ENCODE peak calls at places on chromosomes 2 and 18, in four cellular contexts. U is skeletal muscle cell, X is brain microvascular endothelial cell, I is uterus. G is an unnamed sample.

GRCh38 chr2:43184339-43184895 is 42.0 kb downstream of the ZFP36L2 start:
- DNase-seq in X (peak), U (no peak), I (no peak), G (no peak)

GRCh38 chr18:58653814-58654509 is 17.3 kb upstream of the MALT1 start:
- DNase-seq in X (no peak), I (no peak), U (no peak), G (no peak)

GRCh38 chr2:240337028-240337427 is 98.4 kb upstream of the GPC1 start:
- DNase-seq in X (no peak), I (no peak), U (no peak), G (no peak)

GRCh38 chr2:43057026-43057741 is 169.2 kb downstream of the ZFP36L2 start:
- DNase-seq in X (no peak), U (no peak), I (no peak), G (no peak)

GRCh38 chr2:241821460-241822263 is 12.7 kb downstream of the NEU4 start:
- DNase-seq in X (no peak), I (no peak), U (no peak), G (no peak)

GRCh38 chr2:204625135-204625534 is 79.9 kb downstream of the PARD3B start:
- DNase-seq in I (no peak), X (no peak), U (no peak), G (no peak)

GRCh38 chr18:24928479-24928878 is 423.5 kb downstream of the ZNF521 start:
- DNase-seq in X (no peak), U (no peak), I (no peak), G (no peak)

GRCh38 chr2:26483957-26484565 is 6.1 kb upstream of the OTOF start:
- DNase-seq in X (no peak), I (no peak), U (no peak), G (no peak)

GRCh38 chr2:234808907-234809306 is 142.9 kb upstream of the SH3BP4 start:
- DNase-seq in X (no peak), U (no peak), I (no peak), G (no peak)

GRCh38 chr2:68294913-68295312 is 24.8 kb downstream of the CNRIP1 start:
- DNase-seq in X (no peak), U (no peak), I (no peak), G (no peak)

GRCh38 chr18:63421514-63421913 is 762 bp downstream of the VPS4B start:
- DNase-seq in X (no peak), U (no peak), I (no peak), G (no peak)

GRCh38 chr2:75561566-75562512 is 1.1 kb upstream of the EVA1A start:
- DNase-seq in U (no peak), I (no peak), X (peak), G (peak)

GRCh38 chr18:72235422-72235821 is 308.7 kb downstream of the CBLN2 start:
- DNase-seq in U (no peak), I (no peak), X (no peak), G (no peak)

GRCh38 chr2:203808041-203808750 is 59.4 kb upstream of the CTLA4 start:
- DNase-seq in X (peak), U (peak), I (no peak), G (peak)

GRCh38 chr2:160387558-160388262 is 105.9 kb downstream of the RBMS1 start:
- DNase-seq in U (peak), I (peak), X (peak), G (no peak)

GRCh38 chr2:207534390-207534789 is 4.6 kb downstream of the CREB1 start:
- DNase-seq in X (no peak), I (no peak), U (no peak), G (no peak)

G was measured in esophagus muscularis mucosa.